ENCODE peak calls at places on chromosomes 5 and 9, in seven cellular contexts. L is IMR-90, Y is neuronal stem cell, S is mesendoderm, W is H1, V is H9, C is trophoblast cell. A is an unnamed sample.

GRCh38 chr5:83924171-83924570 is 203.5 kb upstream of the HAPLN1 start:
- DNase-seq in S (peak), L (peak), C (no peak), Y (no peak), W (no peak), V (no peak), A (peak)

GRCh38 chr9:7209051-7209450 is 451.3 kb downstream of the KDM4C start:
- DNase-seq in W (no peak), L (no peak), V (no peak), C (no peak), S (no peak), Y (no peak), A (no peak)

GRCh38 chr5:61023131-61023530 is 78.1 kb downstream of the NDUFAF2 start:
- DNase-seq in Y (no peak), V (no peak), S (no peak), W (no peak), L (peak), C (no peak), A (peak)

GRCh38 chr5:34570721-34571379 is 85.3 kb upstream of the RAI14 start:
- DNase-seq in V (no peak), L (peak), C (no peak), Y (no peak), W (no peak), S (no peak), A (peak)

GRCh38 chr5:108101105-108101504 is 280.8 kb downstream of the FBXL17 start:
- DNase-seq in W (no peak), Y (no peak), V (no peak), C (no peak), L (no peak), S (no peak), A (no peak)

GRCh38 chr9:80871596-80871995 is 817.8 kb downstream of the TLE1 start:
- DNase-seq in V (no peak), Y (no peak), L (no peak), W (no peak), C (no peak), S (no peak), A (no peak)

GRCh38 chr9:124770359-124771020 is 621 bp downstream of the NR6A1 start:
- DNase-seq in L (no peak), C (no peak), S (no peak), W (no peak), Y (no peak), V (no peak), A (no peak)

GRCh38 chr9:132027752-132028666 is 51.7 kb downstream of the MED27 start:
- DNase-seq in W (no peak), Y (no peak), S (no peak), V (no peak), C (no peak), L (peak), A (no peak)

GRCh38 chr9:34096751-34097150 is 29.7 kb downstream of the DCAF12 start:
- DNase-seq in Y (no peak), L (no peak), V (no peak), W (no peak), C (no peak), S (no peak), A (no peak)
- H2AK5ac ChIP-seq in Y (no peak), L (no peak), V (no peak), W (no peak), C (no peak), S (no peak), A (no peak)

GRCh38 chr5:57476743-57477142 is 5.9 kb downstream of the ACTBL2 start:
- DNase-seq in W (no peak), Y (no peak), C (no peak), S (no peak), V (no peak), L (peak), A (no peak)
- H2AK5ac ChIP-seq in W (no peak), Y (no peak), C (no peak), S (no peak), V (no peak), L (no peak), A (no peak)

GRCh38 chr9:86639899-86640379 is 285.7 kb upstream of the TUT7 start:
- DNase-seq in W (no peak), S (peak), C (peak), V (no peak), L (no peak), Y (no peak), A (no peak)
- H2AK5ac ChIP-seq in W (no peak), S (no peak), C (no peak), V (no peak), L (no peak), Y (no peak), A (no peak)

GRCh38 chr5:158792186-158792585 is 307.5 kb downstream of the EBF1 start:
- DNase-seq in V (no peak), C (no peak), Y (no peak), W (no peak), L (no peak), S (no peak), A (no peak)

GRCh38 chr5:158801286-158801685 is 298.4 kb downstream of the EBF1 start:
- DNase-seq in C (no peak), S (no peak), W (no peak), L (no peak), Y (no peak), V (no peak), A (no peak)

GRCh38 chr5:158797498-158797845 is 302.2 kb downstream of the EBF1 start:
- DNase-seq in W (no peak), S (no peak), L (no peak), V (no peak), C (no peak), Y (no peak), A (no peak)

GRCh38 chr5:158798140-158798539 is 301.6 kb downstream of the EBF1 start:
- DNase-seq in S (no peak), W (no peak), Y (no peak), C (no peak), V (no peak), L (no peak), A (no peak)

DNA sequence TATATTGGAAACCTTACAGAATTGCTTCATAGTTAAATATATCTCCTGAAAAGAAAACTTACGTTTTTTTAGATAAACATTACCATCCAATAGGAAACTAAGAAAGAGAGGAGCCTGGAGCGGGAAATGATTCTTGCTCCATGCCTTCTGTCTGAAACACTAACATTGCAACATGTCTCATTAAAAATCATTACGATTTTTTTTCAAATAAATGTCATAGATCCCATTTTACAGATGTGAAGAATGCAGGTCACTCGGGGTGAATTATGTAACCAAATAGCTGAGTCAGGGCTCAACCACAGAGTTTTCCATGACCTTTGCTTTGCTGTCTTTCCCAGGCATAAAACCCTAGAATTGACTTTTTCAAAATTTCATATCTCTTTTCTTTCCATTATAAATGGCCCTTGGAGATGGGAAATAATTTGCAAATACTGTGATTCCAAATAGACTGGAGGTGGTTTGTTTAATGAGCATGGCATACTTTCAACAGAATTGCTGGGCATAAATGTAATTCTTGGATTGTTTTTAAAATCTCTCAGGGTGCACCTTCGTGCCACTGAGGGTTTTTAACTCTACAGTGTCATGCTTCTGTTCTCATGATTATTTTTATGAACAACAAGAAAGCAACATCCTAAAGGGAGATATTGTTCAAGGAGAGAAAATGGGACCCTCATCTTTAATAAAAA is 302.8 kb downstream of the EBF1 start:
- DNase-seq in C (no peak), L (no peak), Y (no peak), W (no peak), S (no peak), V (no peak), A (no peak)
- H2AK5ac ChIP-seq in C (no peak), L (no peak), Y (no peak), W (no peak), S (no peak), V (no peak), A (no peak)

GRCh38 chr5:120083851-120084615 is 380.1 kb upstream of the PRR16 start:
- DNase-seq in W (no peak), L (peak), Y (no peak), S (peak), V (no peak), C (no peak), A (no peak)
- H2AK5ac ChIP-seq in W (no peak), L (no peak), Y (no peak), S (no peak), V (no peak), C (no peak), A (no peak)

GRCh38 chr5:168126606-168127005 is 164.8 kb upstream of the WWC1 start:
- DNase-seq in L (no peak), C (no peak), W (no peak), Y (no peak), V (no peak), S (no peak), A (no peak)
- H2AK5ac ChIP-seq in L (no peak), C (no peak), W (no peak), Y (peak), V (no peak), S (no peak), A (no peak)

GRCh38 chr5:95384485-95385213 is 6.5 kb upstream of the FAM81B start:
- DNase-seq in Y (no peak), V (no peak), W (no peak), C (no peak), L (no peak), S (no peak), A (no peak)
- H2AK5ac ChIP-seq in Y (no peak), V (no peak), W (no peak), C (no peak), L (no peak), S (no peak), A (no peak)

DNA sequence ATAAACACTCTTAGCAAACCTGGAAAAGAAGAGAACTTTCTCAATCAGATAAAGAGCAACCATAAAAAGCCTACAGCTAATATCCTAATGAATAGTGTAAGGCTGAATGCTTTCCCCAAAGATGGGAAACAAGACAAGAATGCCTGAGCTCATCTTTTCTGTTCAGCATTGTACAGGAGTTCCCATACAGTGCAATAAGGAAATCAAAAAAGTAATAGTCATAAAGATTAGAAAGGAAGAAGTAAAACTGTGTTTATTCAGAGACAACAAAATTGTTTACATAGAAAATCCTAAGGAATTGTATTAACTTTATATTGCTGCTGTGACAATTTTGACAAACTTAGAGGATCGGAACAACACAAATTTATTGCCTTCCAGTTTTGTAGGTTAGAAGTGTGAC is 330.7 kb upstream of the SLC24A2 start:
- DNase-seq in L (no peak), S (no peak), V (no peak), W (no peak), Y (no peak), C (no peak), A (no peak)
- H2AK5ac ChIP-seq in L (no peak), S (no peak), V (no peak), W (no peak), Y (no peak), C (no peak), A (no peak)

A was measured in mesenchymal stem cell.